ENCODE peak calls at places on chromosome 14, in ten cellular contexts. One of them, this sample, is unnamed.

GRCh38 chr14:38910092-38910491 is 192.9 kb downstream of the SEC23A start:
- DNase-seq in cardiac muscle cell: no peak
- DNase-seq in NCI-H1417: no peak
- DNase-seq in activated gamma-delta T cell treated with anti-CD3 and anti-CD28 coated beads, Interleukin-2, amount 50 U/mL, for 16 hours: no peak
- DNase-seq in GM23248: no peak
- DNase-seq in stimulated activated CD4-positive, alpha-beta T cell treated with anti-CD3 and anti-CD28 coated beads, Interleukin-1b, Interleukin-23, amount 100 ng/mL, for 24 hours: no peak
- DNase-seq in NCI-H1105 treated with DMSO at 0.1 percent for 48 hours: no peak
- DNase-seq in NCI-H2029: no peak
- DNase-seq in colonic mucosa: no peak
- DNase-seq in GM12892: no peak
- DNase-seq in this sample: no peak

GRCh38 chr14:51056431-51056830 is 38.5 kb downstream of the TRIM9 start:
- DNase-seq in colonic mucosa: no peak
- DNase-seq in NCI-H1105 treated with DMSO at 0.1 percent for 48 hours: no peak
- DNase-seq in NCI-H2029: no peak
- DNase-seq in activated gamma-delta T cell treated with anti-CD3 and anti-CD28 coated beads, Interleukin-2, amount 50 U/mL, for 16 hours: no peak
- DNase-seq in GM23248: no peak
- DNase-seq in cardiac muscle cell: no peak
- DNase-seq in NCI-H1417: peak; percentile 29
- DNase-seq in stimulated activated CD4-positive, alpha-beta T cell treated with anti-CD3 and anti-CD28 coated beads, Interleukin-1b, Interleukin-23, amount 100 ng/mL, for 24 hours: no peak
- DNase-seq in GM12892: no peak
- DNase-seq in this sample: no peak

GRCh38 chr14:89144066-89144465 is 273.0 kb downstream of the FOXN3 start:
- DNase-seq in NCI-H2029: no peak
- DNase-seq in GM12892: no peak
- DNase-seq in NCI-H1417: no peak
- DNase-seq in stimulated activated CD4-positive, alpha-beta T cell treated with anti-CD3 and anti-CD28 coated beads, Interleukin-1b, Interleukin-23, amount 100 ng/mL, for 24 hours: no peak
- DNase-seq in activated gamma-delta T cell treated with anti-CD3 and anti-CD28 coated beads, Interleukin-2, amount 50 U/mL, for 16 hours: no peak
- DNase-seq in colonic mucosa: no peak
- DNase-seq in GM23248: no peak
- DNase-seq in NCI-H1105 treated with DMSO at 0.1 percent for 48 hours: no peak
- DNase-seq in cardiac muscle cell: no peak
- DNase-seq in this sample: no peak

GRCh38 chr14:94390372-94391086 is 2.1 kb upstream of the SERPINA1 start:
- DNase-seq in GM23248: no peak
- DNase-seq in cardiac muscle cell: no peak
- DNase-seq in NCI-H2029: peak; percentile 38
- DNase-seq in activated gamma-delta T cell treated with anti-CD3 and anti-CD28 coated beads, Interleukin-2, amount 50 U/mL, for 16 hours: no peak
- DNase-seq in GM12892: no peak
- DNase-seq in NCI-H1105 treated with DMSO at 0.1 percent for 48 hours: no peak
- DNase-seq in colonic mucosa: peak; percentile 88
- DNase-seq in stimulated activated CD4-positive, alpha-beta T cell treated with anti-CD3 and anti-CD28 coated beads, Interleukin-1b, Interleukin-23, amount 100 ng/mL, for 24 hours: no peak
- DNase-seq in NCI-H1417: no peak
- DNase-seq in this sample: no peak

GRCh38 chr14:91060472-91061308 is at the start of gene RPS6KA5:
- DNase-seq in cardiac muscle cell: peak; percentile 100
- DNase-seq in activated gamma-delta T cell treated with anti-CD3 and anti-CD28 coated beads, Interleukin-2, amount 50 U/mL, for 16 hours: peak; percentile 100
- DNase-seq in NCI-H2029: peak; percentile 99
- DNase-seq in GM12892: peak; percentile 79
- DNase-seq in NCI-H1105 treated with DMSO at 0.1 percent for 48 hours: peak; percentile 100
- DNase-seq in NCI-H1417: peak; percentile 100
- DNase-seq in GM23248: peak; percentile 100
- DNase-seq in stimulated activated CD4-positive, alpha-beta T cell treated with anti-CD3 and anti-CD28 coated beads, Interleukin-1b, Interleukin-23, amount 100 ng/mL, for 24 hours: peak; percentile 97
- DNase-seq in colonic mucosa: peak; percentile 100
- DNase-seq in this sample: peak; percentile 99

GRCh38 chr14:21995332-21995731 is 321.7 kb upstream of the OR4E1 start:
- DNase-seq in GM12892: no peak
- DNase-seq in NCI-H2029: no peak
- DNase-seq in NCI-H1417: no peak
- DNase-seq in colonic mucosa: no peak
- DNase-seq in stimulated activated CD4-positive, alpha-beta T cell treated with anti-CD3 and anti-CD28 coated beads, Interleukin-1b, Interleukin-23, amount 100 ng/mL, for 24 hours: no peak
- DNase-seq in activated gamma-delta T cell treated with anti-CD3 and anti-CD28 coated beads, Interleukin-2, amount 50 U/mL, for 16 hours: no peak
- DNase-seq in GM23248: no peak
- DNase-seq in cardiac muscle cell: no peak
- DNase-seq in NCI-H1105 treated with DMSO at 0.1 percent for 48 hours: no peak
- DNase-seq in this sample: no peak

GRCh38 chr14:100384819-100385813 is 62.0 kb downstream of the SLC25A47 start:
- DNase-seq in colonic mucosa: no peak
- DNase-seq in stimulated activated CD4-positive, alpha-beta T cell treated with anti-CD3 and anti-CD28 coated beads, Interleukin-1b, Interleukin-23, amount 100 ng/mL, for 24 hours: no peak
- DNase-seq in NCI-H1417: peak; percentile 73
- DNase-seq in NCI-H2029: no peak
- DNase-seq in cardiac muscle cell: no peak
- DNase-seq in GM12892: no peak
- DNase-seq in GM23248: peak; percentile 81
- DNase-seq in NCI-H1105 treated with DMSO at 0.1 percent for 48 hours: peak; percentile 56
- DNase-seq in activated gamma-delta T cell treated with anti-CD3 and anti-CD28 coated beads, Interleukin-2, amount 50 U/mL, for 16 hours: no peak
- DNase-seq in this sample: no peak

GRCh38 chr14:49950275-49951250 is 57.7 kb downstream of the ARF6 start:
- DNase-seq in GM12892: no peak
- DNase-seq in NCI-H1105 treated with DMSO at 0.1 percent for 48 hours: peak; percentile 98
- DNase-seq in stimulated activated CD4-positive, alpha-beta T cell treated with anti-CD3 and anti-CD28 coated beads, Interleukin-1b, Interleukin-23, amount 100 ng/mL, for 24 hours: no peak
- DNase-seq in colonic mucosa: peak; percentile 93
- DNase-seq in GM23248: no peak
- DNase-seq in activated gamma-delta T cell treated with anti-CD3 and anti-CD28 coated beads, Interleukin-2, amount 50 U/mL, for 16 hours: no peak
- DNase-seq in cardiac muscle cell: no peak
- DNase-seq in NCI-H1417: peak; percentile 82
- DNase-seq in NCI-H2029: peak; percentile 92
- DNase-seq in this sample: no peak

GRCh38 chr14:99946652-99947489 is 118.4 kb upstream of the EVL start:
- DNase-seq in NCI-H1417: peak; percentile 42
- DNase-seq in GM23248: peak; percentile 48
- DNase-seq in NCI-H1105 treated with DMSO at 0.1 percent for 48 hours: peak; percentile 44
- DNase-seq in stimulated activated CD4-positive, alpha-beta T cell treated with anti-CD3 and anti-CD28 coated beads, Interleukin-1b, Interleukin-23, amount 100 ng/mL, for 24 hours: peak; percentile 45
- DNase-seq in GM12892: peak; percentile 75
- DNase-seq in colonic mucosa: peak; percentile 38
- DNase-seq in cardiac muscle cell: peak; percentile 64
- DNase-seq in activated gamma-delta T cell treated with anti-CD3 and anti-CD28 coated beads, Interleukin-2, amount 50 U/mL, for 16 hours: peak; percentile 43
- DNase-seq in NCI-H2029: no peak
- DNase-seq in this sample: no peak

GRCh38 chr14:103923863-103924262 is 4.4 kb upstream of the TDRD9 start:
- DNase-seq in GM12892: no peak
- DNase-seq in colonic mucosa: no peak
- DNase-seq in stimulated activated CD4-positive, alpha-beta T cell treated with anti-CD3 and anti-CD28 coated beads, Interleukin-1b, Interleukin-23, amount 100 ng/mL, for 24 hours: no peak
- DNase-seq in cardiac muscle cell: no peak
- DNase-seq in GM23248: no peak
- DNase-seq in NCI-H1105 treated with DMSO at 0.1 percent for 48 hours: no peak
- DNase-seq in NCI-H1417: peak; percentile 75
- DNase-seq in NCI-H2029: no peak
- DNase-seq in activated gamma-delta T cell treated with anti-CD3 and anti-CD28 coated beads, Interleukin-2, amount 50 U/mL, for 16 hours: no peak
- DNase-seq in this sample: no peak

GRCh38 chr14:104934380-104934733 is 9.7 kb downstream of the PLD4 start:
- DNase-seq in NCI-H2029: no peak
- DNase-seq in stimulated activated CD4-positive, alpha-beta T cell treated with anti-CD3 and anti-CD28 coated beads, Interleukin-1b, Interleukin-23, amount 100 ng/mL, for 24 hours: no peak
- DNase-seq in activated gamma-delta T cell treated with anti-CD3 and anti-CD28 coated beads, Interleukin-2, amount 50 U/mL, for 16 hours: no peak
- DNase-seq in colonic mucosa: no peak
- DNase-seq in cardiac muscle cell: no peak
- DNase-seq in GM23248: no peak
- DNase-seq in GM12892: no peak
- DNase-seq in NCI-H1105 treated with DMSO at 0.1 percent for 48 hours: no peak
- DNase-seq in NCI-H1417: no peak
- DNase-seq in this sample: no peak

GRCh38 chr14:72892879-72893635 is 844 bp downstream of the DPF3 start:
- DNase-seq in activated gamma-delta T cell treated with anti-CD3 and anti-CD28 coated beads, Interleukin-2, amount 50 U/mL, for 16 hours: no peak
- DNase-seq in NCI-H1417: peak; percentile 60
- DNase-seq in NCI-H1105 treated with DMSO at 0.1 percent for 48 hours: no peak
- DNase-seq in GM23248: peak; percentile 67
- DNase-seq in stimulated activated CD4-positive, alpha-beta T cell treated with anti-CD3 and anti-CD28 coated beads, Interleukin-1b, Interleukin-23, amount 100 ng/mL, for 24 hours: no peak
- DNase-seq in GM12892: no peak
- DNase-seq in colonic mucosa: peak; percentile 56
- DNase-seq in cardiac muscle cell: peak; percentile 46
- DNase-seq in NCI-H2029: no peak
- DNase-seq in this sample: peak; percentile 18

GRCh38 chr14:31336646-31337045 is 83.7 kb downstream of the HEATR5A start:
- DNase-seq in stimulated activated CD4-positive, alpha-beta T cell treated with anti-CD3 and anti-CD28 coated beads, Interleukin-1b, Interleukin-23, amount 100 ng/mL, for 24 hours: no peak
- DNase-seq in colonic mucosa: no peak
- DNase-seq in NCI-H1105 treated with DMSO at 0.1 percent for 48 hours: no peak
- DNase-seq in NCI-H1417: no peak
- DNase-seq in cardiac muscle cell: no peak
- DNase-seq in activated gamma-delta T cell treated with anti-CD3 and anti-CD28 coated beads, Interleukin-2, amount 50 U/mL, for 16 hours: no peak
- DNase-seq in GM12892: no peak
- DNase-seq in GM23248: peak; percentile 56
- DNase-seq in NCI-H2029: no peak
- DNase-seq in this sample: no peak

GRCh38 chr14:104307246-104307626 is 168.8 kb downstream of the KIF26A start:
- DNase-seq in GM23248: no peak
- DNase-seq in activated gamma-delta T cell treated with anti-CD3 and anti-CD28 coated beads, Interleukin-2, amount 50 U/mL, for 16 hours: no peak
- DNase-seq in cardiac muscle cell: no peak
- DNase-seq in NCI-H1105 treated with DMSO at 0.1 percent for 48 hours: no peak
- DNase-seq in stimulated activated CD4-positive, alpha-beta T cell treated with anti-CD3 and anti-CD28 coated beads, Interleukin-1b, Interleukin-23, amount 100 ng/mL, for 24 hours: no peak
- DNase-seq in NCI-H2029: no peak
- DNase-seq in colonic mucosa: no peak
- DNase-seq in GM12892: no peak
- DNase-seq in NCI-H1417: no peak
- DNase-seq in this sample: no peak

GRCh38 chr14:101926085-101926484 is 38.3 kb upstream of the DYNC1H1 start:
- DNase-seq in NCI-H1105 treated with DMSO at 0.1 percent for 48 hours: no peak
- DNase-seq in colonic mucosa: no peak
- DNase-seq in cardiac muscle cell: no peak
- DNase-seq in stimulated activated CD4-positive, alpha-beta T cell treated with anti-CD3 and anti-CD28 coated beads, Interleukin-1b, Interleukin-23, amount 100 ng/mL, for 24 hours: no peak
- DNase-seq in activated gamma-delta T cell treated with anti-CD3 and anti-CD28 coated beads, Interleukin-2, amount 50 U/mL, for 16 hours: no peak
- DNase-seq in GM23248: no peak
- DNase-seq in NCI-H2029: no peak
- DNase-seq in NCI-H1417: no peak
- DNase-seq in GM12892: no peak
- DNase-seq in this sample: no peak

GRCh38 chr14:69543341-69544249 is 31.1 kb downstream of the CCDC177 start:
- DNase-seq in NCI-H2029: peak; percentile 6
- DNase-seq in NCI-H1417: peak; percentile 83
- DNase-seq in activated gamma-delta T cell treated with anti-CD3 and anti-CD28 coated beads, Interleukin-2, amount 50 U/mL, for 16 hours: no peak
- DNase-seq in GM23248: peak; percentile 86
- DNase-seq in cardiac muscle cell: no peak
- DNase-seq in GM12892: no peak
- DNase-seq in colonic mucosa: peak; percentile 23
- DNase-seq in stimulated activated CD4-positive, alpha-beta T cell treated with anti-CD3 and anti-CD28 coated beads, Interleukin-1b, Interleukin-23, amount 100 ng/mL, for 24 hours: no peak
- DNase-seq in NCI-H1105 treated with DMSO at 0.1 percent for 48 hours: no peak
- DNase-seq in this sample: no peak

GRCh38 chr14:64654072-64654899 is 49.9 kb upstream of the PLEKHG3 start:
- DNase-seq in colonic mucosa: no peak
- DNase-seq in GM12892: no peak
- DNase-seq in stimulated activated CD4-positive, alpha-beta T cell treated with anti-CD3 and anti-CD28 coated beads, Interleukin-1b, Interleukin-23, amount 100 ng/mL, for 24 hours: no peak
- DNase-seq in cardiac muscle cell: no peak
- DNase-seq in activated gamma-delta T cell treated with anti-CD3 and anti-CD28 coated beads, Interleukin-2, amount 50 U/mL, for 16 hours: no peak
- DNase-seq in NCI-H2029: no peak
- DNase-seq in NCI-H1417: peak; percentile 10
- DNase-seq in NCI-H1105 treated with DMSO at 0.1 percent for 48 hours: no peak
- DNase-seq in GM23248: peak; percentile 89
- DNase-seq in this sample: no peak

GRCh38 chr14:32430326-32430725 is 101.2 kb downstream of the AKAP6 start:
- DNase-seq in activated gamma-delta T cell treated with anti-CD3 and anti-CD28 coated beads, Interleukin-2, amount 50 U/mL, for 16 hours: no peak
- DNase-seq in stimulated activated CD4-positive, alpha-beta T cell treated with anti-CD3 and anti-CD28 coated beads, Interleukin-1b, Interleukin-23, amount 100 ng/mL, for 24 hours: no peak
- DNase-seq in colonic mucosa: no peak
- DNase-seq in GM23248: peak; percentile 24
- DNase-seq in cardiac muscle cell: no peak
- DNase-seq in NCI-H1105 treated with DMSO at 0.1 percent for 48 hours: no peak
- DNase-seq in GM12892: no peak
- DNase-seq in NCI-H2029: no peak
- DNase-seq in NCI-H1417: no peak
- DNase-seq in this sample: no peak

GRCh38 chr14:75341639-75342038 is 63.0 kb downstream of the FOS start:
- DNase-seq in NCI-H1105 treated with DMSO at 0.1 percent for 48 hours: no peak
- DNase-seq in NCI-H1417: no peak
- DNase-seq in colonic mucosa: no peak
- DNase-seq in stimulated activated CD4-positive, alpha-beta T cell treated with anti-CD3 and anti-CD28 coated beads, Interleukin-1b, Interleukin-23, amount 100 ng/mL, for 24 hours: no peak
- DNase-seq in GM12892: no peak
- DNase-seq in GM23248: peak; percentile 35
- DNase-seq in cardiac muscle cell: no peak
- DNase-seq in activated gamma-delta T cell treated with anti-CD3 and anti-CD28 coated beads, Interleukin-2, amount 50 U/mL, for 16 hours: no peak
- DNase-seq in NCI-H2029: no peak
- DNase-seq in this sample: no peak

This sample was measured in caudate nucleus.